ENCODE peak calls at places on chromosomes 11 and 22, in ten cellular contexts. One of them, this sample, is unnamed.

GRCh38 chr11:33808228-33808828 is 34.0 kb upstream of the FBXO3 start:
- DNase-seq in IMR-90: peak; percentile 81
- DNase-seq in endothelial cell of umbilical vein: peak; percentile 83
- DNase-seq in tibial nerve: peak; percentile 89
- DNase-seq in CD8-positive, alpha-beta T cell: peak; percentile 92
- DNase-seq in A673: peak; percentile 98
- DNase-seq in tibial artery: peak; percentile 82
- DNase-seq in gastrocnemius medialis: peak; percentile 68
- DNase-seq in OCI-LY7: peak; percentile 77
- DNase-seq in neural progenitor cell: peak; percentile 89
- DNase-seq in this sample: peak; percentile 89

GRCh38 chr22:17334054-17334453 is 35.2 kb upstream of the CECR2 start:
- DNase-seq in IMR-90: no peak
- DNase-seq in tibial artery: no peak
- DNase-seq in tibial nerve: no peak
- DNase-seq in A673: no peak
- DNase-seq in OCI-LY7: no peak
- DNase-seq in CD8-positive, alpha-beta T cell: no peak
- DNase-seq in endothelial cell of umbilical vein: no peak
- DNase-seq in neural progenitor cell: no peak
- DNase-seq in gastrocnemius medialis: no peak
- DNase-seq in this sample: no peak

GRCh38 chr11:8838248-8838647 is 72.7 kb upstream of the AKIP1 start:
- DNase-seq in endothelial cell of umbilical vein: peak; percentile 57
- DNase-seq in gastrocnemius medialis: no peak
- DNase-seq in OCI-LY7: no peak
- DNase-seq in IMR-90: peak; percentile 94
- DNase-seq in tibial nerve: peak; percentile 24
- DNase-seq in A673: no peak
- DNase-seq in CD8-positive, alpha-beta T cell: no peak
- DNase-seq in tibial artery: no peak
- DNase-seq in neural progenitor cell: no peak
- DNase-seq in this sample: no peak

GRCh38 chr11:8707541-8708270 is 25.1 kb downstream of the RPL27A start:
- DNase-seq in endothelial cell of umbilical vein: no peak
- DNase-seq in A673: no peak
- DNase-seq in tibial nerve: peak; percentile 61
- DNase-seq in CD8-positive, alpha-beta T cell: no peak
- DNase-seq in tibial artery: peak; percentile 48
- DNase-seq in gastrocnemius medialis: peak; percentile 89
- DNase-seq in IMR-90: no peak
- DNase-seq in neural progenitor cell: no peak
- DNase-seq in OCI-LY7: no peak
- DNase-seq in this sample: peak; percentile 81

GRCh38 chr11:67627788-67628624 is 1.7 kb downstream of the NUDT8 start:
- DNase-seq in endothelial cell of umbilical vein: no peak
- DNase-seq in tibial artery: no peak
- DNase-seq in tibial nerve: no peak
- DNase-seq in neural progenitor cell: no peak
- DNase-seq in IMR-90: no peak
- DNase-seq in A673: no peak
- DNase-seq in CD8-positive, alpha-beta T cell: peak; percentile 38
- DNase-seq in OCI-LY7: no peak
- DNase-seq in gastrocnemius medialis: no peak
- DNase-seq in this sample: no peak

GRCh38 chr11:2287102-2287501 is 14.6 kb downstream of the C11orf21 start:
- DNase-seq in A673: no peak
- DNase-seq in neural progenitor cell: no peak
- DNase-seq in CD8-positive, alpha-beta T cell: peak; percentile 44
- DNase-seq in endothelial cell of umbilical vein: no peak
- DNase-seq in gastrocnemius medialis: no peak
- DNase-seq in tibial nerve: peak; percentile 39
- DNase-seq in IMR-90: no peak
- DNase-seq in tibial artery: no peak
- DNase-seq in OCI-LY7: no peak
- DNase-seq in this sample: peak; percentile 32

GRCh38 chr22:33524511-33525270 is 395.6 kb downstream of the LARGE1 start:
- DNase-seq in CD8-positive, alpha-beta T cell: no peak
- DNase-seq in OCI-LY7: no peak
- DNase-seq in endothelial cell of umbilical vein: no peak
- DNase-seq in tibial artery: no peak
- DNase-seq in gastrocnemius medialis: no peak
- DNase-seq in A673: no peak
- DNase-seq in tibial nerve: no peak
- DNase-seq in neural progenitor cell: no peak
- DNase-seq in IMR-90: no peak
- DNase-seq in this sample: no peak

GRCh38 chr11:9210922-9211320 is 54.2 kb downstream of the DENND5A start:
- DNase-seq in IMR-90: peak; percentile 48
- DNase-seq in OCI-LY7: no peak
- DNase-seq in CD8-positive, alpha-beta T cell: no peak
- DNase-seq in gastrocnemius medialis: no peak
- DNase-seq in neural progenitor cell: no peak
- DNase-seq in A673: no peak
- DNase-seq in tibial nerve: no peak
- DNase-seq in tibial artery: no peak
- DNase-seq in endothelial cell of umbilical vein: no peak
- DNase-seq in this sample: no peak

GRCh38 chr11:80596291-80596810 is 1155.5 kb upstream of the TENM4 start:
- DNase-seq in tibial artery: no peak
- DNase-seq in endothelial cell of umbilical vein: no peak
- DNase-seq in A673: no peak
- DNase-seq in tibial nerve: no peak
- DNase-seq in CD8-positive, alpha-beta T cell: no peak
- DNase-seq in gastrocnemius medialis: no peak
- DNase-seq in OCI-LY7: no peak
- DNase-seq in IMR-90: peak; percentile 4
- DNase-seq in neural progenitor cell: no peak
- DNase-seq in this sample: no peak

GRCh38 chr11:79331251-79331901 is 109.5 kb downstream of the TENM4 start:
- DNase-seq in tibial nerve: no peak
- DNase-seq in CD8-positive, alpha-beta T cell: no peak
- DNase-seq in gastrocnemius medialis: no peak
- DNase-seq in A673: no peak
- DNase-seq in OCI-LY7: no peak
- DNase-seq in IMR-90: no peak
- DNase-seq in neural progenitor cell: peak; percentile 4
- DNase-seq in endothelial cell of umbilical vein: no peak
- DNase-seq in tibial artery: no peak
- DNase-seq in this sample: no peak

GRCh38 chr22:20865869-20866445 is 7.2 kb downstream of the SNAP29 start:
- DNase-seq in tibial nerve: no peak
- DNase-seq in tibial artery: no peak
- DNase-seq in A673: no peak
- DNase-seq in neural progenitor cell: no peak
- DNase-seq in IMR-90: no peak
- DNase-seq in endothelial cell of umbilical vein: no peak
- DNase-seq in OCI-LY7: no peak
- DNase-seq in gastrocnemius medialis: no peak
- DNase-seq in CD8-positive, alpha-beta T cell: no peak
- DNase-seq in this sample: no peak

GRCh38 chr22:32660292-32660691 is 141.2 kb upstream of the TIMP3 start:
- DNase-seq in IMR-90: peak; percentile 70
- DNase-seq in gastrocnemius medialis: peak; percentile 52
- DNase-seq in CD8-positive, alpha-beta T cell: peak; percentile 64
- DNase-seq in OCI-LY7: peak; percentile 66
- DNase-seq in tibial artery: peak; percentile 71
- DNase-seq in neural progenitor cell: peak; percentile 79
- DNase-seq in A673: peak; percentile 67
- DNase-seq in endothelial cell of umbilical vein: no peak
- DNase-seq in tibial nerve: peak; percentile 76
- DNase-seq in this sample: peak; percentile 65

GRCh38 chr11:68002575-68002942 is 1.3 kb downstream of the UNC93B1 start:
- DNase-seq in neural progenitor cell: no peak
- DNase-seq in CD8-positive, alpha-beta T cell: no peak
- DNase-seq in tibial artery: peak; percentile 52
- DNase-seq in tibial nerve: no peak
- DNase-seq in endothelial cell of umbilical vein: no peak
- DNase-seq in IMR-90: no peak
- DNase-seq in gastrocnemius medialis: no peak
- DNase-seq in OCI-LY7: peak; percentile 84
- DNase-seq in A673: no peak
- DNase-seq in this sample: peak; percentile 55

GRCh38 chr11:35305670-35306382 is 113.5 kb downstream of the SLC1A2 start:
- DNase-seq in OCI-LY7: peak; percentile 42
- DNase-seq in IMR-90: peak; percentile 56
- DNase-seq in A673: peak; percentile 77
- DNase-seq in neural progenitor cell: peak; percentile 76
- DNase-seq in endothelial cell of umbilical vein: peak; percentile 17
- DNase-seq in gastrocnemius medialis: no peak
- DNase-seq in CD8-positive, alpha-beta T cell: peak; percentile 72
- DNase-seq in tibial nerve: no peak
- DNase-seq in tibial artery: no peak
- DNase-seq in this sample: no peak
- TF ChIP-seq CTCF in OCI-LY7: peak; percentile 73
- TF ChIP-seq CTCF in IMR-90: peak; percentile 49
- TF ChIP-seq CTCF in A673: peak; percentile 72
- TF ChIP-seq CTCF in neural progenitor cell: peak; percentile 73
- TF ChIP-seq CTCF in endothelial cell of umbilical vein: no peak
- TF ChIP-seq CTCF in gastrocnemius medialis: no peak
- TF ChIP-seq CTCF in CD8-positive, alpha-beta T cell: peak; percentile 63
- TF ChIP-seq CTCF in tibial nerve: peak; percentile 6
- TF ChIP-seq CTCF in tibial artery: peak; percentile 25
- TF ChIP-seq CTCF in this sample: no peak

DNA sequence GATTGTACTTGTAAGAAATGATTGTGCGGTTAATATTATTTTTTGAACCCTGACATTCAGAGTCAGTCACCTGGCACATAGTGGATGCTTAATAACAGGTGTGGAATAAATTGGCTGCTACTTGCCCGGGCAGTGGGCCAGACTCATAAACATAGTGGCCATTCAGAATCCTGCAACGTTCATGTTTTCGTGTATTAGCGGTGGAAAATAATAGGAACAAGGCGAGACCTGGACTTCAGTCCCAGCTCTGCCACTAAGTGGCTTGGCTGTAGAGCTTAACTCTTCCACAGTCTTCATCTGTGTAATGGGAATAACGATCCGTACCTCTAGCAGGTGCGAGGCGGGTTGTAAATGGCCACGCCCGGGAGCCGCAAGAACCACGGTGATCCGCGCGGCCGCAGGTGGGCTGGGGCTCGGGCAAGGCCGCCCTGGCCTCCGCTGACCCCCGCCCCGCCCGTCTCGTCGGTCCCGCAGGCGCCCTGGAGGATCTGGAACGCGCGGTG is 761 bp upstream of the TMEM25 start:
- DNase-seq in gastrocnemius medialis: peak; percentile 31
- DNase-seq in CD8-positive, alpha-beta T cell: no peak
- DNase-seq in tibial artery: no peak
- DNase-seq in tibial nerve: no peak
- DNase-seq in endothelial cell of umbilical vein: peak; percentile 53
- DNase-seq in neural progenitor cell: no peak
- DNase-seq in OCI-LY7: no peak
- DNase-seq in A673: peak; percentile 26
- DNase-seq in IMR-90: peak; percentile 5
- DNase-seq in this sample: no peak
- H3K27ac ChIP-seq in gastrocnemius medialis: peak overlapping the region; percentile 43
- H3K27ac ChIP-seq in CD8-positive, alpha-beta T cell: peak overlapping the region; percentile 67
- H3K27ac ChIP-seq in tibial artery: peak overlapping the region; percentile 70
- H3K27ac ChIP-seq in tibial nerve: peak overlapping the region; percentile 81
- H3K27ac ChIP-seq in endothelial cell of umbilical vein: no peak overlapping the region
- H3K27ac ChIP-seq in neural progenitor cell: no peak overlapping the region
- H3K27ac ChIP-seq in OCI-LY7: no peak overlapping the region
- H3K27ac ChIP-seq in A673: peak overlapping the region; percentile 80
- H3K27ac ChIP-seq in IMR-90: peak overlapping the region; percentile 7
- H3K27ac ChIP-seq in this sample: peak overlapping the region; percentile 80

GRCh38 chr11:93849751-93850584 is 450 bp downstream of the VSTM5 start:
- DNase-seq in tibial artery: no peak
- DNase-seq in IMR-90: no peak
- DNase-seq in neural progenitor cell: peak; percentile 38
- DNase-seq in A673: peak; percentile 18
- DNase-seq in OCI-LY7: no peak
- DNase-seq in CD8-positive, alpha-beta T cell: no peak
- DNase-seq in tibial nerve: no peak
- DNase-seq in gastrocnemius medialis: no peak
- DNase-seq in endothelial cell of umbilical vein: peak; percentile 6
- DNase-seq in this sample: peak; percentile 21
- TF ChIP-seq CTCF in tibial artery: no peak
- TF ChIP-seq CTCF in IMR-90: no peak
- TF ChIP-seq CTCF in neural progenitor cell: no peak
- TF ChIP-seq CTCF in A673: no peak
- TF ChIP-seq CTCF in OCI-LY7: no peak
- TF ChIP-seq CTCF in CD8-positive, alpha-beta T cell: no peak
- TF ChIP-seq CTCF in tibial nerve: no peak
- TF ChIP-seq CTCF in gastrocnemius medialis: no peak
- TF ChIP-seq CTCF in endothelial cell of umbilical vein: no peak
- TF ChIP-seq CTCF in this sample: no peak

GRCh38 chr11:120188371-120188770 is 22.5 kb upstream of the OAF start:
- DNase-seq in endothelial cell of umbilical vein: no peak
- DNase-seq in gastrocnemius medialis: no peak
- DNase-seq in tibial nerve: no peak
- DNase-seq in neural progenitor cell: no peak
- DNase-seq in A673: no peak
- DNase-seq in IMR-90: no peak
- DNase-seq in tibial artery: no peak
- DNase-seq in OCI-LY7: no peak
- DNase-seq in CD8-positive, alpha-beta T cell: no peak
- DNase-seq in this sample: peak; percentile 36
- H3K27ac ChIP-seq in endothelial cell of umbilical vein: no peak overlapping the region
- H3K27ac ChIP-seq in gastrocnemius medialis: peak overlapping the region; percentile 63
- H3K27ac ChIP-seq in tibial nerve: peak overlapping the region; percentile 89
- H3K27ac ChIP-seq in neural progenitor cell: no peak overlapping the region
- H3K27ac ChIP-seq in A673: no peak overlapping the region
- H3K27ac ChIP-seq in IMR-90: no peak overlapping the region
- H3K27ac ChIP-seq in tibial artery: no peak overlapping the region
- H3K27ac ChIP-seq in OCI-LY7: no peak overlapping the region
- H3K27ac ChIP-seq in CD8-positive, alpha-beta T cell: no peak overlapping the region
- H3K27ac ChIP-seq in this sample: peak overlapping the region; percentile 30

This sample was measured in psoas muscle.